ENCODE peak calls at places on chromosomes 13 and 19, in nine cellular contexts. D, G, K, X, P, B, Q, L and O are unnamed samples.

GRCh38 chr19:10433131-10433536 is 12.8 kb downstream of the PDE4A start:
- DNase-seq in B (no peak), P (no peak), G (no peak), L (no peak), X (no peak), K (no peak), D (no peak), Q (no peak), O (no peak)

GRCh38 chr19:44260343-44260681 is 626 bp downstream of the ZNF233 start:
- DNase-seq in D (no peak), G (peak), P (no peak), X (peak), Q (no peak), L (peak), B (no peak), K (no peak), O (no peak)

GRCh38 chr13:31885994-31886393 is 145.6 kb upstream of the FRY start:
- DNase-seq in P (no peak), G (no peak), D (no peak), L (no peak), K (no peak), B (no peak), X (no peak), Q (no peak), O (no peak)

GRCh38 chr13:30978981-30979956 is 46.8 kb downstream of the TEX26 start:
- DNase-seq in Q (no peak), P (no peak), D (peak), K (no peak), L (peak), G (peak), B (no peak), X (peak), O (no peak)

GRCh38 chr13:54241719-54242118 is 1213.1 kb downstream of the OLFM4 start:
- DNase-seq in P (no peak), G (no peak), K (peak), Q (no peak), X (no peak), D (peak), B (peak), L (no peak), O (no peak)

GRCh38 chr13:87123987-87124784 is 547.0 kb upstream of the SLITRK5 start:
- DNase-seq in L (no peak), G (peak), B (no peak), X (peak), K (peak), Q (no peak), P (no peak), D (peak), O (peak)

GRCh38 chr13:23980160-23980551 is 82.9 kb upstream of the C1QTNF9B start:
- DNase-seq in P (peak), L (peak), G (peak), X (peak), D (peak), Q (no peak), B (peak), K (peak), O (peak)

GRCh38 chr19:35153701-35154534 is 617 bp upstream of the FXYD5 start:
- DNase-seq in D (no peak), P (peak), G (peak), X (peak), L (peak), B (peak), Q (no peak), K (no peak), O (no peak)

GRCh38 chr13:57624565-57625435 is 6.7 kb upstream of the PCDH17 start:
- DNase-seq in P (no peak), Q (no peak), B (no peak), D (peak), G (peak), X (peak), L (peak), K (peak), O (peak)

GRCh38 chr13:49840266-49840665 is 47.8 kb upstream of the KPNA3 start:
- DNase-seq in L (no peak), P (no peak), B (no peak), D (peak), Q (no peak), K (no peak), G (peak), X (no peak), O (no peak)

GRCh38 chr19:49570138-49570856 is 10.1 kb downstream of the NOSIP start:
- DNase-seq in P (no peak), D (peak), Q (peak), B (no peak), L (peak), X (peak), K (peak), G (peak), O (peak)

GRCh38 chr13:97141564-97142005 is 80.5 kb upstream of the MBNL2 start:
- DNase-seq in Q (no peak), D (peak), L (no peak), K (peak), X (peak), P (no peak), G (peak), B (no peak), O (peak)

GRCh38 chr13:65532231-65532630 is 1697.9 kb downstream of the PCDH9 start:
- DNase-seq in K (no peak), B (no peak), G (no peak), L (no peak), P (no peak), X (no peak), D (no peak), Q (no peak), O (no peak)

GRCh38 chr19:55353803-55354697 is 469 bp downstream of the COX6B2 start:
- DNase-seq in B (no peak), L (peak), P (peak), X (peak), Q (no peak), G (peak), D (peak), K (peak), O (no peak)

GRCh38 chr19:43527860-43528622 is 1.0 kb upstream of the ETHE1 start:
- DNase-seq in Q (no peak), G (no peak), L (no peak), D (peak), K (no peak), P (no peak), X (no peak), B (no peak), O (no peak)

GRCh38 chr19:7982651-7983099 is 22.8 kb downstream of the ELAVL1 start:
- DNase-seq in D (no peak), B (no peak), L (no peak), Q (no peak), P (no peak), G (no peak), K (no peak), X (no peak), O (no peak)

GRCh38 chr19:3254520-3254919 is 30.1 kb downstream of the CELF5 start:
- DNase-seq in Q (no peak), P (no peak), L (no peak), X (no peak), K (no peak), G (no peak), B (no peak), D (no peak), O (no peak)

GRCh38 chr19:3252650-3253049 is 28.2 kb downstream of the CELF5 start:
- DNase-seq in Q (no peak), B (no peak), X (no peak), D (no peak), K (no peak), L (no peak), G (no peak), P (no peak), O (no peak)

GRCh38 chr19:3250675-3251074 is 26.2 kb downstream of the CELF5 start:
- DNase-seq in K (no peak), Q (no peak), D (peak), P (no peak), B (no peak), G (peak), L (peak), X (peak), O (no peak)

GRCh38 chr19:3251229-3251628 is 26.8 kb downstream of the CELF5 start:
- DNase-seq in Q (no peak), P (no peak), L (no peak), K (no peak), G (no peak), D (no peak), B (no peak), X (no peak), O (no peak)

DNA sequence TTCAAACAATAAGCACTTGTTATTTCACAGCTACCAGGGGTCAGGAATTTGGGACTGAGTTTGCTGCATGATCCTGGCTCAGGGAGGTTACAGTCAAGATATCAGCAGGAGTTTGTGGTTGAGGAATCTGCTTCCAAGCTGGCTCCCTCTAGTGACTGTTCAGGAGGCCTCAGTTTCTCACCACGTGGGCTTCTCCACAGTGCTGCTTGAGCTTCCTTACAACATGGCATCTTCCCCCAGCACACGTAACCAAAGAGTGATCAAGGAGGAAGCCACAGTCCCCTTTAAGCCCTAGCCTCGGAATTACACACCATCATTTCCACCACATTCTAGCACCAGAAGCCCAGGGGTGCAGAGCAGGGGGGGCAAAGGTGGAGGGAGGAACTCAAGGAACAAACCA is 28.8 kb downstream of the CELF5 start:
- DNase-seq in B (no peak), K (no peak), P (no peak), L (no peak), D (no peak), X (no peak), G (peak), Q (no peak), O (no peak)
- TF ChIP-seq CTCF in B (no peak), K (no peak), P (no peak), L (no peak), D (no peak), X (no peak), G (peak), Q (peak), O (no peak)

GRCh38 chr13:90594694-90595093 is 752.8 kb upstream of the MIR17HG start:
- DNase-seq in Q (no peak), D (no peak), K (peak), G (no peak), X (no peak), P (no peak), L (no peak), B (no peak), O (no peak)
- TF ChIP-seq CTCF in Q (no peak), D (no peak), K (no peak), G (no peak), X (no peak), P (no peak), L (no peak), B (no peak), O (no peak)

GRCh38 chr13:67118277-67118676 is 111.9 kb downstream of the PCDH9 start:
- DNase-seq in Q (no peak), G (no peak), X (no peak), L (no peak), B (no peak), D (no peak), K (no peak), P (no peak), O (no peak)
- TF ChIP-seq CTCF in Q (no peak), G (no peak), X (no peak), L (no peak), B (no peak), D (no peak), K (no peak), P (no peak), O (no peak)

GRCh38 chr13:99265823-99266426 is 7.7 kb upstream of the GPR18 start:
- DNase-seq in K (peak), P (no peak), B (no peak), G (peak), Q (no peak), D (no peak), L (peak), X (no peak), O (no peak)
- TF ChIP-seq CTCF in K (peak), P (no peak), B (no peak), G (peak), Q (peak), D (peak), L (peak), X (peak), O (peak)

GRCh38 chr13:113454936-113455335 is 1.6 kb upstream of the ADPRHL1 start:
- DNase-seq in Q (no peak), X (no peak), G (no peak), K (no peak), P (no peak), L (no peak), D (no peak), B (no peak), O (no peak)

GRCh38 chr13:113453962-113454361 is 674 bp upstream of the ADPRHL1 start:
- DNase-seq in X (no peak), K (peak), Q (no peak), D (no peak), P (no peak), G (no peak), B (no peak), L (no peak), O (peak)

GRCh38 chr13:113451951-113452421 is 1.3 kb downstream of the ADPRHL1 start:
- DNase-seq in X (no peak), B (no peak), Q (no peak), K (no peak), G (no peak), D (no peak), P (no peak), L (no peak), O (no peak)

GRCh38 chr13:113455384-113455783 is 2.1 kb upstream of the ADPRHL1 start:
- DNase-seq in D (no peak), P (no peak), G (no peak), L (no peak), X (no peak), B (no peak), Q (no peak), K (no peak), O (no peak)

DNA sequence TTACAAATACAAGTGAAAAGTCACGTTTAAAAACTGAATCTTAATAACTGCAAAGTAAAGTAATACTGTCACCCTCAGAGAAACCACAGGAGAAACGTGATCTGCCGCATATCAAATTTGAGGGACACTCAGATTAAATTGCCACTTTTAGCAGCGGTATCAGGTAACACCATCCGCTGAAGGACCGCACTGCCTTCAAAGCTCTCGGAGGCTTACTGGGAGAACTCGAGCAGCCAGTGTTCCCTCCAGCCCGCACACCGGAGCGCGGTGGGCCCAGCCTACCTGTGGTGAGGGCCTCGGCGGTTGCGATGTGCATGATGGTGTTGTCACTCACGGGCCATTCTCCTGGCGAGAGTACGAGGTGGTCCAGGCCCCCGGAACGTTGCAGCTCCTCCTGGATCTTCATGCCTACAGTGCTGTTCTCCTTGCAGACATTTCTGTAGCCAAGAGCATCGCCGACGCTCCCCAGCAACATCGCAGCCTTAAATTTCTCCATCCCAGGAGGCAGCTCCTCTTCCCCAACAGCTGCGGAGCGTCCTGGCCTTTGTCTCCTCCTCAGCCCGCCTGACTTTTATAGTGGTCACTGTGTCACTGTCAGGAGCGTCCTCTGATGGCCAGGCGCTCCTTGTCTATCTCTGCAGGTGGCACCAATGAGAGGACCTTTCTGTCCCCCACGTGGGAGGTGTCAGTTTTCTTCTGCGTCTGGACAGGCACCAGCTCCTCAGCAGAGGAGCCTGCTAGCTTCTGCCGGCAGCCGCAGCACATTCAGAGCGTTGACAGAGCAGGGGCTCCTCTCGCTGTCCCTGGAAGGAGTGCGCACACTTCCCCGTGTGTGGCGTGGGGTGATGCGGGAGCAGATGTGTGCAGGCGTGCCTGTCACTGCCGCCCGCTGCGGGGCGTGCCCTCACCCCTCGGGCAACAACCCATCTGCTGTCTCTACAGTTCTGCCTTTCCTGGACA is at the start of gene ADPRHL1:
- DNase-seq in G (no peak), Q (no peak), P (no peak), K (no peak), L (no peak), X (no peak), B (no peak), D (no peak), O (no peak)
- TF ChIP-seq CTCF in G (no peak), Q (no peak), P (no peak), K (no peak), L (no peak), X (no peak), B (no peak), D (no peak), O (no peak)

GRCh38 chr13:105144020-105144419 is 1391.4 kb downstream of the EFNB2 start:
- DNase-seq in K (no peak), G (peak), D (no peak), B (no peak), P (no peak), X (no peak), L (no peak), Q (no peak), O (no peak)
- TF ChIP-seq CTCF in K (no peak), G (peak), D (no peak), B (no peak), P (no peak), X (no peak), L (no peak), Q (peak), O (no peak)

GRCh38 chr13:107208889-107209288 is 641.0 kb upstream of the ARGLU1 start:
- DNase-seq in Q (no peak), G (no peak), D (no peak), P (no peak), B (no peak), L (no peak), X (no peak), K (no peak), O (no peak)

GRCh38 chr13:107200491-107200890 is 632.6 kb upstream of the ARGLU1 start:
- DNase-seq in L (no peak), B (no peak), P (no peak), Q (no peak), D (no peak), G (no peak), K (no peak), X (no peak), O (no peak)

GRCh38 chr13:107205318-107206112 is 637.6 kb upstream of the ARGLU1 start:
- DNase-seq in B (peak), G (peak), X (peak), Q (no peak), K (peak), D (peak), P (peak), L (peak), O (no peak)

GRCh38 chr13:107202371-107203023 is 634.6 kb upstream of the ARGLU1 start:
- DNase-seq in G (no peak), Q (no peak), P (no peak), K (peak), B (no peak), X (no peak), L (no peak), D (peak), O (no peak)

DNA sequence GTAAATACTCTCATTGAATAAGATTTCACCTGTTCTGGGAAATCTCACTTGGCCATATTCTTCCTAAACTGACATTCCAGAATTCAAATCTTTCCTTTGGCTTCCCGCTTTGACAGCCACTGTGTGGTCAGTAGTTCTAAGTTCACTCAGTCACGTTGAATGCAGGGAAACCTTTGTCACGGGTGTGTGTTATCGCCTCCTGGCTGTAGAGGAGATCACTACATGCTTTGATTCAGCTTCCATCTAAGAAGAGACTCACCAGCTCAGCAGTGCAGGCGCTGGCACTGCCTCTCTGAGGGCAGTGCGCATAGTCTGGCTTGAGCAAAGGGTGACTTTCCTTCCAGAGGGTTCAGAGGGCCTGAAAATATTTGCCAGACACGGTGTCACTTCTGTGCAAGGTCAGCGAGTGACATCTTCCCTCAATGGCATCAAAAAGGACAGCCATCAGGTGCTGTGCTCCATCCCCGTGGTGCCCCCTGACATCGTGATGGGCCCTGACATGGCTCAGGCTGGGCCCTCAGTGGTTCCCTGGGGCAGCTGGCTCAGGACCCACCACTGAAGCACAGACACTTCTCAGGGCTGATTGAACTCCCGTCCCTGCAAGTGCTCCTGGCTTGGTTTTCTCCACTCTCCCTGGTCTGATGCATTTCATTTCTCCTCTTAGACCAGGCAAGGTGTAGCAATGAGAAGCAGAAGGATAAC is 635.4 kb upstream of the ARGLU1 start:
- DNase-seq in B (no peak), D (peak), P (no peak), Q (no peak), G (peak), L (peak), K (no peak), X (peak), O (no peak)
- TF ChIP-seq CTCF in B (peak), D (peak), P (no peak), Q (peak), G (peak), L (peak), K (peak), X (peak), O (peak)